ENCODE peak calls at places on chromosomes 1 and 21, in eight cellular contexts. F is IMR-90, U is breast epithelium, I is mucosa of descending colon, Y is ovary, Q is left ventricle myocardium inferior, B is mammary epithelial cell, P is keratinocyte. W is an unnamed sample. For H3K36me3, the result is how much of the 10 kb centered on the place peaks cover.

GRCh38 chr1:230693221-230693620 is 20.7 kb downstream of the AGT start:
- DNase-seq in F (no peak), U (no peak), I (no peak), Y (no peak), Q (no peak), B (no peak), P (no peak), W (no peak)

GRCh38 chr21:29511076-29511475 is 212.4 kb downstream of the BACH1 start:
- DNase-seq in F (no peak), U (no peak), I (no peak), Y (no peak), Q (no peak), B (no peak), P (no peak), W (no peak)

GRCh38 chr1:236638935-236639334 is 34.6 kb upstream of the HEATR1 start:
- DNase-seq in F (no peak), U (no peak), I (no peak), Y (no peak), Q (peak), B (no peak), P (no peak), W (peak)

GRCh38 chr1:26290416-26291261 is 10.8 kb downstream of the SH3BGRL3 start:
- DNase-seq in F (no peak), U (no peak), I (no peak), Y (no peak), Q (no peak), B (no peak), P (no peak), W (no peak)

GRCh38 chr1:145795257-145795881 is 28.5 kb downstream of the RNF115 start:
- DNase-seq in F (no peak), U (no peak), I (no peak), Y (no peak), Q (no peak), B (no peak), P (no peak), W (no peak)

GRCh38 chr1:197557302-197557701 is 218.0 kb downstream of the DENND1B start:
- DNase-seq in F (peak), U (no peak), I (no peak), Y (no peak), Q (no peak), B (peak), P (no peak), W (no peak)

GRCh38 chr1:22884806-22885559 is 87.7 kb downstream of the LACTBL1 start:
- DNase-seq in F (no peak), U (no peak), I (no peak), Y (no peak), Q (no peak), B (no peak), P (no peak), W (no peak)

GRCh38 chr1:241579434-241579833 is 47.3 kb downstream of the KMO start:
- DNase-seq in F (no peak), U (no peak), I (no peak), Y (no peak), Q (no peak), B (peak), P (no peak), W (no peak)

GRCh38 chr1:192802406-192802805 is 6.4 kb upstream of the RGS2 start:
- DNase-seq in F (no peak), U (no peak), I (no peak), Y (no peak), Q (no peak), B (peak), P (no peak), W (no peak)

GRCh38 chr1:55593299-55593698 is 378.1 kb upstream of the USP24 start:
- DNase-seq in F (no peak), U (no peak), I (no peak), Y (no peak), Q (no peak), B (no peak), P (no peak), W (no peak)

GRCh38 chr1:198556969-198557368 is 16.5 kb upstream of the ATP6V1G3 start:
- DNase-seq in F (no peak), U (no peak), I (no peak), Y (no peak), Q (peak), B (no peak), P (no peak), W (no peak)

GRCh38 chr1:11080931-11081330 is 18.7 kb downstream of the EXOSC10 start:
- DNase-seq in F (no peak), U (peak), I (no peak), Y (no peak), Q (no peak), B (no peak), P (no peak), W (no peak)

GRCh38 chr1:160830321-160831153 is 32.1 kb downstream of the CD244 start:
- DNase-seq in F (peak), U (no peak), I (peak), Y (peak), Q (no peak), B (peak), P (peak), W (peak)

GRCh38 chr1:204445860-204446412 is 34.3 kb upstream of the PPP1R15B start:
- DNase-seq in F (peak), U (no peak), I (peak), Y (no peak), Q (no peak), B (no peak), P (no peak), W (no peak)

GRCh38 chr1:7589774-7590425 is 181.2 kb upstream of the VAMP3 start:
- DNase-seq in F (peak), U (peak), I (no peak), Y (peak), Q (no peak), B (no peak), P (no peak), W (no peak)

GRCh38 chr1:43979261-43979527 is 184 bp downstream of the B4GALT2 start:
- DNase-seq in F (no peak), U (no peak), I (no peak), Y (no peak), Q (no peak), B (no peak), P (no peak), W (no peak)

GRCh38 chr1:145960468-145961108 is 2.8 kb upstream of the LIX1L start:
- DNase-seq in F (peak), U (peak), I (peak), Y (peak), Q (peak), B (peak), P (no peak), W (peak)

GRCh38 chr1:185156321-185156853 is 366 bp downstream of the TRMT1L start:
- DNase-seq in F (no peak), U (peak), I (no peak), Y (no peak), Q (no peak), B (no peak), P (no peak), W (no peak)

GRCh38 chr1:157562515-157562914 is 10.2 kb upstream of the FCRL5 start:
- DNase-seq in F (no peak), U (no peak), I (no peak), Y (no peak), Q (no peak), B (no peak), P (no peak), W (no peak)

GRCh38 chr1:157566484-157567300 is 14.4 kb upstream of the FCRL5 start:
- DNase-seq in F (no peak), U (no peak), I (no peak), Y (no peak), Q (no peak), B (no peak), P (no peak), W (no peak)
- TF ChIP-seq CTCF in F (no peak), U (no peak), I (no peak), Y (no peak), Q (no peak), B (no peak), P (no peak), W (no peak)

DNA sequence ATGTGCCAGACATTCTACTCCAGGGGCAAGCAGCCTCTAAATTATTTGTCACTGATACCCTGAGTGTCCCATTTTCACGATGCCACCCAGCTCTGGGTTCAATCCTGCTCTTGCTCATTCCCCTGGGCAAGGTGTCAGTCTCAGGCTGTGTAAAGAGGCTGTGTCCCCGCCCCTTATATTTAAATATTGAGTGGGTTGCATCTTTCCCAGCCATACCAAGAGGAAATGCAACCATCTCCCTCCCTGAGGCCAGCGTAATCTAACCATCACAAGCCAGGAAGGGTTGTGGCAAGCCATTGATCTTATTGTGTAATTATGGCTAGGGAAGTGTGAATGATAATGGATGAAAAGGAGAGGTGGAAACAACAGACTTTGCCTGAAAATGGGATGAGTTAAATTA is 54.7 kb upstream of the CLDN14 start:
- DNase-seq in F (no peak), U (no peak), I (no peak), Y (no peak), Q (no peak), B (no peak), P (no peak), W (no peak)
- H3K36me3 ChIP-seq in F (under half), U (under half), I (under half), Y (under half), Q (under half), B (under half), P (under half), W (under half)

GRCh38 chr21:44012474-44013379 is 618 bp downstream of the TRAPPC10 start:
- DNase-seq in F (peak), U (no peak), I (peak), Y (peak), Q (peak), B (peak), P (no peak), W (peak)
- TF ChIP-seq CTCF in F (peak), U (no peak), I (no peak), Y (no peak), Q (peak), B (no peak), P (no peak), W (peak)

GRCh38 chr1:211507365-211507764 is 15.4 kb upstream of the RD3 start:
- DNase-seq in F (no peak), U (no peak), I (no peak), Y (no peak), Q (no peak), B (no peak), P (no peak), W (no peak)
- H3K36me3 ChIP-seq in F (under half), U (under half), I (under half), Y (under half), Q (under half), B (under half), P (under half), W (under half)

DNA sequence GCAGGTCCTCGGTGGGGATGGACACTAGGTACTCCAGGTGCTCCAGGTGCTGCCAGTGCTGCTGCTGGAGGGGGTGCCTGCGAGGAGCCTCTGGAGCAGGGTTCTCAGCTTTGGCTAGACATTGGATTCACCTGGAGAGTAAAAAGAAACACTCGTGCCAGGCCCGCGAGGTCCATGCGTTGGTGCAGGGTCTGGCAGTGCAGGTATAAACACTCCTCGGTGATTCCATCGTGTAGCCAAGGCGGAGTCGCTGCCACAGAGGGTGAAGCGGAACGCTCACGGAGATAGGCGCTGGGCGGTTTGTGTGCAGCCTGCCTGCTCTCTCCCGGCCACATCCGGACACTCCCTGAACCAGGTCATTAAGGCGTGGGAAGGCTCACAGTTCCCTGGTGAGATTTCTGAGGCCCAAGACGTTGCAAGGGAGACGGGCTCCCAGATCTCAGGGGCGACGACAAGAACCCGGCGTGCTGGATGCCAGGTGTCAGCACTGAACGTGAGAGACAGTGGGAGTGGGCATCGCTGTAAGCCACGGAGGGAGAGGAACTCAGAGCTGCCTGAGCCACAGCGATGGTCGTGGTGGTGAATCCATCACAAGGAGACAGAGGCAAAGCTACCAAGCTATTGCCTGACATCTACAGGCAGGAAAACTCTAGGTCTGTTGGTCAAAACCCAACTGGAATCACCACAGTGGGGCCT is 17.2 kb upstream of the SUMO3 start:
- DNase-seq in F (no peak), U (peak), I (peak), Y (peak), Q (no peak), B (no peak), P (no peak), W (no peak)
- TF ChIP-seq CTCF in F (no peak), U (no peak), I (no peak), Y (no peak), Q (no peak), B (no peak), P (no peak), W (no peak)

GRCh38 chr21:33345751-33346238 is 21.0 kb downstream of the IFNAR1 start:
- DNase-seq in F (no peak), U (no peak), I (no peak), Y (no peak), Q (no peak), B (no peak), P (no peak), W (no peak)

GRCh38 chr21:33350676-33351075 is 25.9 kb downstream of the IFNAR1 start:
- DNase-seq in F (no peak), U (no peak), I (no peak), Y (no peak), Q (no peak), B (no peak), P (no peak), W (no peak)

GRCh38 chr21:33348728-33349127 is 24.0 kb downstream of the IFNAR1 start:
- DNase-seq in F (no peak), U (no peak), I (no peak), Y (no peak), Q (no peak), B (no peak), P (no peak), W (no peak)
- H3K36me3 ChIP-seq in F (under half), U (under half), I (under half), Y (under half), Q (half or more), B (under half), P (under half), W (half or more)

GRCh38 chr1:93056214-93056613 is 22.9 kb upstream of the MTF2 start:
- DNase-seq in F (peak), U (no peak), I (no peak), Y (no peak), Q (no peak), B (peak), P (no peak), W (no peak)

GRCh38 chr1:93051961-93052360 is 27.1 kb upstream of the MTF2 start:
- DNase-seq in F (no peak), U (no peak), I (no peak), Y (no peak), Q (no peak), B (no peak), P (no peak), W (no peak)

GRCh38 chr1:93061895-93062792 is 16.9 kb upstream of the MTF2 start:
- DNase-seq in F (peak), U (no peak), I (no peak), Y (no peak), Q (no peak), B (peak), P (no peak), W (no peak)

DNA sequence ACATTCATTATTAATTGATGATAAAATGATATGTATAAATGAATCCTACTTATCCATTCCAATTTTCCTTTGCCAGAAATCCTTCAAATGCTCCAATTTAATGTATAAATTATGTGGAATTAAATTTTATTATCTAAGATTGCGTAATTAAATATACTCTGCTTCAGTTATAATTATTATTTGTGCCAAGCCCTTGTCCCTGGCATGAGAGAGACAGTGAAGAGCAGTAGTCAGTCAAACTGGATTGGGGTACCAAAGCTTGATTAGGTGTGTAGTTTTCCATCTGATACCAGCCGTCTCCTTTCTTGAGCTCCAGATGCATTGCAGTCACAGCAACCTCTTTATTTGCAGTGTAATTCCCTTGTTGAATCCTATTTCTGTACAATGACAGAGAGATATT is 22.4 kb upstream of the MTF2 start:
- DNase-seq in F (no peak), U (no peak), I (no peak), Y (no peak), Q (no peak), B (no peak), P (no peak), W (no peak)
- TF ChIP-seq CTCF in F (no peak), U (no peak), I (no peak), Y (no peak), Q (no peak), B (no peak), P (no peak), W (no peak)

GRCh38 chr1:116405241-116406135 is 32.4 kb downstream of the ATP1A1 start:
- DNase-seq in F (no peak), U (no peak), I (no peak), Y (no peak), Q (no peak), B (no peak), P (no peak), W (no peak)

GRCh38 chr1:116402333-116402732 is 29.3 kb downstream of the ATP1A1 start:
- DNase-seq in F (no peak), U (no peak), I (no peak), Y (no peak), Q (no peak), B (no peak), P (no peak), W (no peak)

GRCh38 chr1:116403506-116404136 is 30.6 kb downstream of the ATP1A1 start:
- DNase-seq in F (no peak), U (no peak), I (no peak), Y (no peak), Q (no peak), B (no peak), P (no peak), W (no peak)

GRCh38 chr1:116407033-116407432 is 34.0 kb downstream of the ATP1A1 start:
- DNase-seq in F (no peak), U (no peak), I (no peak), Y (no peak), Q (no peak), B (no peak), P (no peak), W (no peak)

GRCh38 chr1:116404699-116405098 is 31.7 kb downstream of the ATP1A1 start:
- DNase-seq in F (no peak), U (no peak), I (no peak), Y (no peak), Q (no peak), B (peak), P (peak), W (no peak)
- H3K36me3 ChIP-seq in F (half or more), U (under half), I (under half), Y (under half), Q (half or more), B (half or more), P (half or more), W (under half)

W was measured in heart left ventricle.